ENCODE peak calls at places on chromosomes 2 and 18, in five cellular contexts. S is BE2C, J is K562, I is GM10248, L is sigmoid colon. V is an unnamed sample.

GRCh38 chr2:232316382-232317190 is 62.0 kb upstream of the ALPP start:
- DNase-seq in S (no peak), J (no peak), I (no peak), L (peak), V (no peak)

GRCh38 chr2:202064206-202064880 is 8.7 kb upstream of the KIAA2012 start:
- DNase-seq in S (no peak), J (no peak), I (no peak), L (no peak), V (no peak)

GRCh38 chr2:4693266-4693665 is 989.9 kb downstream of the DCDC2C start:
- DNase-seq in S (no peak), J (no peak), I (no peak), L (no peak), V (no peak)

GRCh38 chr2:195590866-195591215 is 66.2 kb upstream of the SLC39A10 start:
- DNase-seq in S (no peak), J (no peak), I (no peak), L (no peak), V (no peak)

GRCh38 chr2:211204456-211204855 is 648.1 kb downstream of the CPS1 start:
- DNase-seq in S (no peak), J (no peak), I (no peak), L (no peak), V (no peak)

GRCh38 chr2:194822657-194823056 is 834.4 kb upstream of the SLC39A10 start:
- DNase-seq in S (no peak), J (no peak), I (no peak), L (no peak), V (no peak)

GRCh38 chr2:12700989-12701388 is 15.7 kb upstream of the TRIB2 start:
- DNase-seq in S (no peak), J (no peak), I (no peak), L (no peak), V (no peak)

GRCh38 chr18:48295586-48296311 is 113.4 kb downstream of the ZBTB7C start:
- DNase-seq in S (no peak), J (no peak), I (no peak), L (no peak), V (no peak)

GRCh38 chr2:95374916-95375471 is 27.5 kb upstream of the FAHD2A start:
- DNase-seq in S (no peak), J (no peak), I (no peak), L (peak), V (no peak)

GRCh38 chr2:199798881-199799580 is 52.0 kb downstream of the FTCDNL1 start:
- DNase-seq in S (no peak), J (no peak), I (no peak), L (peak), V (no peak)

GRCh38 chr18:75297731-75298130 is 87.1 kb downstream of the TSHZ1 start:
- DNase-seq in S (no peak), J (no peak), I (no peak), L (no peak), V (no peak)

GRCh38 chr2:140465301-140465700 is 1665.5 kb downstream of the LRP1B start:
- DNase-seq in S (no peak), J (no peak), I (no peak), L (no peak), V (no peak)

GRCh38 chr18:48814490-48815181 is 136.1 kb downstream of the SMAD7 start:
- DNase-seq in S (no peak), J (no peak), I (no peak), L (peak), V (no peak)

GRCh38 chr2:169031202-169031601 is at the start of gene ABCB11:
- DNase-seq in S (no peak), J (no peak), I (no peak), L (no peak), V (no peak)

GRCh38 chr2:164777847-164778246 is 63.8 kb downstream of the COBLL1 start:
- DNase-seq in S (no peak), J (no peak), I (no peak), L (no peak), V (no peak)

GRCh38 chr2:145644820-145645302 is 1124.9 kb upstream of the ZEB2 start:
- DNase-seq in S (no peak), J (no peak), I (peak), L (no peak), V (peak)

GRCh38 chr2:44952806-44953685 is 11.5 kb downstream of the SIX3 start:
- DNase-seq in S (no peak), J (no peak), I (no peak), L (no peak), V (no peak)

GRCh38 chr2:70690846-70691245 is 77.2 kb downstream of the ADD2 start:
- DNase-seq in S (no peak), J (no peak), I (no peak), L (peak), V (no peak)

GRCh38 chr18:8767356-8767755 is 62.0 kb downstream of the MTCL1 start:
- DNase-seq in S (no peak), J (no peak), I (no peak), L (no peak), V (no peak)

GRCh38 chr2:169734172-169734847 is 678 bp downstream of the KLHL23 start:
- DNase-seq in S (peak), J (peak), I (peak), L (no peak), V (peak)

GRCh38 chr18:46320928-46321855 is 217.0 kb downstream of the HAUS1 start:
- DNase-seq in S (no peak), J (no peak), I (no peak), L (no peak), V (no peak)

GRCh38 chr2:120520929-120521912 is 175.3 kb downstream of the INHBB start:
- DNase-seq in S (peak), J (peak), I (peak), L (no peak), V (peak)

DNA sequence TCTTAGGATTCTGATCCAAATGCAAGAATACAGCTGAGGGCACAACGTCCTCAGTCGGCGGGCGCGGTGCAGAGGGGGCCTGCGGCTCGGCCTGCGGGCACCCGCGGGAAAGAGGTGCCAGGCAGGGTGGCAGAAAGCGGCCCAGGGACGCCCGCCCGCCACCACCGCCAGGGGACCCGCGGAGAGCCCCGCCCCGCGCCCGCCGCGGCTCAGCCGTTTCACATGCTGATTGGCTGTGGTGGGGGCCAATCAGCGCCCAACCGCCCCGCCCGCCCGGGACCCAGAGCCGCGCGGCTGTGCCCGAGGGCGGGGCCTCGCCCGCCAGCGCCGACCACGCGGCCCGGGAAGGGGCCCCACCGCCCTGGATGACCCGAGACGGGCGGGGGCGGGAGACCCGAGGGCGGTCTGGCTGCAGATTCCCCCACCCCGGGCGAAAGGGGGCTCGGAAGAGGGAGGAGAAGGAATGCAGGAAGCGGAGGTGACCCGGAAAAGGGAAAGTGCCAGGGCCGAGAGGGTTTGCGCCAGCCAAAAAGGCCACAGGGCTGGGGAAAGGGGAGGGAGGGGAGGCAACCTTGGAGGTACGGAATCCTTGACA is 8.0 kb downstream of the IRS1 start:
- DNase-seq in S (peak), J (peak), I (peak), L (peak), V (peak)
- TF ChIP-seq CTCF in S (peak), J (peak), I (no peak), L (peak), V (peak)

GRCh38 chr2:203935568-203935967 is 995 bp upstream of the ICOS start:
- DNase-seq in S (no peak), J (no peak), I (no peak), L (no peak), V (no peak)
- TF ChIP-seq CTCF in S (no peak), J (no peak), I (no peak), L (no peak), V (no peak)

GRCh38 chr2:166900700-166901099 is 12.4 kb downstream of the XIRP2 start:
- DNase-seq in S (no peak), J (peak), I (no peak), L (no peak), V (no peak)

GRCh38 chr2:166897666-166898065 is 9.4 kb downstream of the XIRP2 start:
- DNase-seq in S (no peak), J (no peak), I (no peak), L (no peak), V (no peak)

GRCh38 chr2:166895243-166895642 is 7.0 kb downstream of the XIRP2 start:
- DNase-seq in S (no peak), J (no peak), I (no peak), L (no peak), V (no peak)

DNA sequence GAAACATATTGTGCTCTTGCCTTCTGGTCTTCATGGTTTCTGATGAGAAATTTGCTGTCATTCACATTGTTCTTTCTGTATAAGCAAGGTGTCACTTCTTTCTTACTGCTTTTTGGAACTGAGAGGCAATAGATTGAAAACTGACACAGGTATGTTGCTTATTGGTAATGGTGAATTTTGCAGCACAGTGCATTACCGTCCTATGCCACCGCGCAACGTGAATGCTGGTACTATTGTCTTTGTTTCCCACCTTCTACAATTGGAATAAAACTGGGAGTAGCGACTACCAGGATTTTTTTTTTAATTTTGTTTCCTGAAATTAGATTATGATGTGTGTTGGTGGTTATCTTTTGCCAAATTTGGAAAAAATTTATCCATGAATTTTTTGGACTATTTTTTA is 11.4 kb downstream of the XIRP2 start:
- DNase-seq in S (no peak), J (no peak), I (no peak), L (no peak), V (no peak)
- TF ChIP-seq CTCF in S (no peak), J (no peak), I (no peak), L (no peak), V (no peak)

GRCh38 chr2:9112079-9112721 is 94.4 kb upstream of the ASAP2 start:
- DNase-seq in S (peak), J (peak), I (no peak), L (peak), V (no peak)

GRCh38 chr2:9110346-9110884 is 96.2 kb upstream of the ASAP2 start:
- DNase-seq in S (no peak), J (no peak), I (no peak), L (no peak), V (no peak)

GRCh38 chr2:9113262-9113661 is 93.3 kb upstream of the ASAP2 start:
- DNase-seq in S (no peak), J (no peak), I (no peak), L (no peak), V (no peak)

GRCh38 chr2:9109871-9110270 is 96.7 kb upstream of the ASAP2 start:
- DNase-seq in S (no peak), J (no peak), I (no peak), L (no peak), V (no peak)

GRCh38 chr2:9110893-9111569 is 95.6 kb upstream of the ASAP2 start:
- DNase-seq in S (no peak), J (peak), I (no peak), L (no peak), V (no peak)
- TF ChIP-seq CTCF in S (peak), J (peak), I (peak), L (no peak), V (peak)

GRCh38 chr2:42815725-42816124 is 23.3 kb upstream of the HAAO start:
- DNase-seq in S (no peak), J (no peak), I (no peak), L (no peak), V (no peak)

GRCh38 chr2:42810126-42810970 is 18.0 kb upstream of the HAAO start:
- DNase-seq in S (peak), J (peak), I (peak), L (peak), V (peak)

GRCh38 chr2:42810971-42811865 is 18.8 kb upstream of the HAAO start:
- DNase-seq in S (peak), J (no peak), I (peak), L (peak), V (peak)

GRCh38 chr2:42813773-42814172 is 21.4 kb upstream of the HAAO start:
- DNase-seq in S (no peak), J (no peak), I (no peak), L (no peak), V (no peak)

DNA sequence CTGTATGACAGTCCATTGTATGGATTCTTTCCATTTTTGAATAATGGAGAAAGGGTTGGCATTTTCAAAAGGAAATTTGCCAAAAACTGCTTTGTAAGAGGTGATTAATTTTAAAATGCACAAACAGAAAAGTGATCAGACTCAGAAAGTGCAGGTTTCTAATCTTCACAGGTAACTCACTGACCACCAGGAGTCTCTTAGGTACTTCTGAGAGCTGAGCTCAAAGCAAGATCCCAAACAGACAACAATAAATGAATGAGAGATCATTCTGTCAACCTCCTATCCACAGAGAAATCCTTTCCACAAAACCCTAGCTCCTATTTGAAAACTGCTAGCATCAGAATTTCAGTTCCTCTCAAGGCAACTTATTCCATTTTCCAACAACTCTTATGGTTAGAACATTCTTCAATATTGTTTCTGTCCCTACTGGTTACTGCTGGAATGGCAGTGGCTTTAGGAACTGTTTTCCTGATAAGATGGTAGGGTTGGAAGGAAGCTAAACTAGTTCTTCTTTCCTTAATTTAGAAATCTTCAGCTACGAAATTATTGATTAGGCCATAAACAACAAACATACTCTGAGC is 20.6 kb upstream of the HAAO start:
- DNase-seq in S (no peak), J (no peak), I (no peak), L (no peak), V (no peak)
- TF ChIP-seq CTCF in S (peak), J (peak), I (no peak), L (peak), V (no peak)

GRCh38 chr2:30978044-30978443 is 160.2 kb downstream of the GALNT14 start:
- DNase-seq in S (no peak), J (no peak), I (no peak), L (no peak), V (no peak)

GRCh38 chr2:30981101-30981500 is 157.1 kb downstream of the GALNT14 start:
- DNase-seq in S (no peak), J (no peak), I (no peak), L (no peak), V (no peak)

GRCh38 chr2:30981519-30981918 is 156.7 kb downstream of the GALNT14 start:
- DNase-seq in S (no peak), J (no peak), I (no peak), L (no peak), V (no peak)

GRCh38 chr2:30978854-30979253 is 159.4 kb downstream of the GALNT14 start:
- DNase-seq in S (no peak), J (no peak), I (no peak), L (no peak), V (no peak)

DNA sequence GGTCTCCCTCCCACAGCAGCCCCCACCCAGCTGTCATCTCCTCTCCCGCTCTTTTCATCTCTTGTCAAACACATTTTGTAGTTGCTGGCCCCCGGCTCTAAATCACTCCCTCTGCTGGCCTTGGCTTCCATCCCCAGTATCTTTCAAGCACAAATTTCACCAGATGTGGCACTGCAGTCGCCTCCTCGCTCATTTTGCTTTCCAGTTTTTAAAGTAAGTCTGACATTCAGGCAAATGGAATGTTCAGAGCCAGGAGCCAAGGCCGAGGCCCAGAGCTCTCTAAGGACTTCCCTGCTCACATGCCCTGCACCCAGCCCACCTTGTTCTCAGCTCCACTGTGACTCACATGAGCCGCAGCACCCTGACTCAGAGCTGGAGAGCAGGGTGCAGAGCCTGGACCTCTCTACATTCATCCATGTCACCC is 158.4 kb downstream of the GALNT14 start:
- DNase-seq in S (peak), J (no peak), I (no peak), L (peak), V (no peak)
- TF ChIP-seq CTCF in S (peak), J (peak), I (no peak), L (no peak), V (no peak)

GRCh38 chr2:241391892-241392665 is 36.0 kb downstream of the FARP2 start:
- DNase-seq in S (peak), J (peak), I (peak), L (no peak), V (no peak)
- TF ChIP-seq CTCF in S (peak), J (peak), I (peak), L (no peak), V (peak)